ENCODE peak calls at places on chromosome 1, in five cellular contexts. F is HCT116, G is astrocyte, M is uterus, X is transverse colon. K is an unnamed sample.

GRCh38 chr1:116909511-116910378 is at the start of gene PTGFRN:
- DNase-seq in F (peak; percentile 6), G (peak; percentile 54), M (peak; percentile 81), X (peak; percentile 73), K (no peak)

GRCh38 chr1:231178970-231179369 is 17.1 kb downstream of the TRIM67 start:
- DNase-seq in F (no peak), G (no peak), M (no peak), X (no peak), K (no peak)

GRCh38 chr1:181061891-181062777 is 26.4 kb upstream of the IER5 start:
- DNase-seq in F (no peak), G (no peak), M (no peak), X (peak; percentile 25), K (peak; percentile 85)

GRCh38 chr1:11151854-11152612 is 37.1 kb upstream of the ANGPTL7 start:
- DNase-seq in F (no peak), G (no peak), M (no peak), X (no peak), K (no peak)

GRCh38 chr1:84753516-84754375 is 63.5 kb upstream of the SSX2IP start:
- DNase-seq in F (peak; percentile 43), G (peak; percentile 42), M (peak; percentile 72), X (peak; percentile 76), K (peak; percentile 26)

GRCh38 chr1:226548281-226549093 is at the start of gene STUM:
- DNase-seq in F (no peak), G (peak; percentile 12), M (no peak), X (peak; percentile 29), K (no peak)

GRCh38 chr1:203172184-203173115 is 3.2 kb downstream of the MYBPH start:
- DNase-seq in F (no peak), G (no peak), M (no peak), X (peak; percentile 72), K (peak; percentile 8)

GRCh38 chr1:26212726-26213125 is 21.3 kb upstream of the CEP85 start:
- DNase-seq in F (no peak), G (no peak), M (no peak), X (no peak), K (no peak)

GRCh38 chr1:238767321-238767720 is 619.0 kb upstream of the CHRM3 start:
- DNase-seq in F (no peak), G (no peak), M (no peak), X (no peak), K (no peak)

GRCh38 chr1:234069760-234070159 is 165.3 kb downstream of the SLC35F3 start:
- DNase-seq in F (no peak), G (no peak), M (no peak), X (no peak), K (no peak)
- TF ChIP-seq CTCF in F (no peak), G (no peak), M (no peak), X (no peak), K (no peak)

DNA sequence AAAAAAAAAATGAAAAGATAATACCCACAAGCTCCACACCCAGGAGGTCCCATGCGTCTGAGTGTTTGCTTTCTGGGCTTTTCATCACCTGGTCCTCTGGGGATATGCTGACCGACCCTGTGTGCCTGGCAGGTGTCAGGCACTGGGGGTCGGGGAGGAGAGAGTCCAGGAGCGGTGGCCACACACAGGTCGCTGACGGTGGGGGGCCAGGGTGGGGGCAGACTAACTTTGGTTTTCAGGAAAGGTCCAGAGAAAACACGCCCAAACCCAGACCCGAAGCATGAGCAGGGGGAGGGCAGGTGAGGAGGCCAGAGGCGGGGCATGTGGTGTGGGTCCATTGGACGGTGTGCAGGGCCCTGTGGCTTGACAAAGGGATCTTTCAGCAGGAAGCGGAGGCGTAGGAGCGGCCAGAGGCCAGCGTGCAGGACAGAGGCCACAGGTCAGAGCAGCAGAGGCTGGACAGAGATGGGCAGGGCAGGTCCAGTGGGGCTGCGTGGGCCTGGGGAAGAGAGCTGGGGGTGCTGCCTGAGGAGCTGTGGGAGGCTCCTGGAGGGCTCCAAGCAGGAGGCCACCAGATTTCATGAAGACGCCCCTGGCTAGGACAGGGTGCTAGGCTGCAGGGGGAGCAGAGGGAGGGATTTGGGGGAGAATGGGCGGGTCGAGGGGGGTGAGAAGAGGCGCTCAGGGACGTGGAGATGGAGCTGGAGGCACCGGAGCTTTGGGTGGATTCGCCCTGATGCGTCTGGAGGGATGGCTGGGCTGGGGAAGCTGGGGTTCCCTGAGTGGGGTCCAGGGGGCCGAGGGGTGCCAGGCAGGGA is 15.8 kb downstream of the RNF223 start:
- DNase-seq in F (no peak), G (no peak), M (no peak), X (no peak), K (no peak)
- H3K4me3 ChIP-seq in F (peak overlapping the region; percentile 55), G (no peak overlapping the region), M (no peak overlapping the region), X (peak overlapping the region; percentile 67), K (peak overlapping the region; percentile 48)

GRCh38 chr1:166811691-166812090 is 27.6 kb upstream of the POGK start:
- DNase-seq in F (no peak), G (peak; percentile 78), M (no peak), X (no peak), K (no peak)

GRCh38 chr1:166814611-166815010 is 24.7 kb upstream of the POGK start:
- DNase-seq in F (no peak), G (peak; percentile 68), M (no peak), X (no peak), K (no peak)

GRCh38 chr1:166808959-166809358 is 30.3 kb upstream of the POGK start:
- DNase-seq in F (no peak), G (no peak), M (no peak), X (no peak), K (no peak)

GRCh38 chr1:166813508-166814223 is 25.6 kb upstream of the POGK start:
- DNase-seq in F (no peak), G (no peak), M (no peak), X (no peak), K (no peak)
- TF ChIP-seq CTCF in F (no peak), G (no peak), M (no peak), X (no peak), K (no peak)

GRCh38 chr1:118825619-118826018 is 162.5 kb downstream of the TBX15 start:
- DNase-seq in F (no peak), G (no peak), M (no peak), X (no peak), K (no peak)
- H3K4me3 ChIP-seq in F (no peak overlapping the region), G (no peak overlapping the region), M (no peak overlapping the region), X (no peak overlapping the region), K (no peak overlapping the region)

GRCh38 chr1:115767403-115767802 is 1.1 kb downstream of the CASQ2 start:
- DNase-seq in F (no peak), G (no peak), M (no peak), X (no peak), K (no peak)

GRCh38 chr1:115762792-115763191 is 5.7 kb downstream of the CASQ2 start:
- DNase-seq in F (no peak), G (no peak), M (no peak), X (no peak), K (no peak)

GRCh38 chr1:115765091-115765490 is 3.4 kb downstream of the CASQ2 start:
- DNase-seq in F (no peak), G (no peak), M (no peak), X (no peak), K (no peak)

GRCh38 chr1:115761601-115762302 is 6.8 kb downstream of the CASQ2 start:
- DNase-seq in F (no peak), G (no peak), M (no peak), X (no peak), K (no peak)

GRCh38 chr1:115764541-115764940 is 4.0 kb downstream of the CASQ2 start:
- DNase-seq in F (peak; percentile 34), G (no peak), M (no peak), X (peak; percentile 11), K (no peak)
- TF ChIP-seq CTCF in F (peak; percentile 68), G (peak; percentile 25), M (peak; percentile 39), X (peak; percentile 31), K (peak; percentile 34)

DNA sequence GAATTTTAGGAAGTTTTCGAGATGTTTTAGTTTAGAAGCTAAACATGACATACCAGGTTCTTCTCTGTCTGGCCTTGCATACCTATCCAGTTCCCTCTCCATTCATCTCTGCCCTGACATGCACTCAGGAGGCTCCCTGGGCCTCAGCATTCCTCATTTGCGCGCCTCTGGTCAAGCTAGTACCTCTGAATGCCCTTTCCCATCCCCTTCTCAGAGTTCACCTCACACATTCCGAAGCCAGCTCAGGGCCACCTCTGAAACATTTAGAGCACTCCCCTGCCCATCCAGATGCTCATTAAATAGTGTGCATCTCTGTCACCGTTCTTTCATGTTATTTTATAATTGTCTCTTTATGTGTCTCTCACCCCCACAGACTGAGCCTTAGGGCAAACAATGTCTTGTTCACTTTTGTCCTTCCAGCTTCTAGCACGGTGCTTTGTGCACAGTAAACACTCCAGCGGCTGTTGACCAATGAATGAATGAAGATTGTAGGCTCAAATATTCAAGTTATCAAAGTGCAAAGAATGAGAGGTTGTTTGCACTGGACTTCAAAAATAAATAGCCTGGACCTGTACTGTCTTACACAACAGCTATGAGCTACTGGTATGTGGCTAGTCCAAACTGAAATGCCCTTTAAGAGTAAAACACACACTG is 1.2 kb upstream of the DHCR24 start:
- DNase-seq in F (no peak), G (no peak), M (no peak), X (no peak), K (no peak)
- H3K4me3 ChIP-seq in F (peak overlapping the region; percentile 85), G (no peak overlapping the region), M (no peak overlapping the region), X (no peak overlapping the region), K (peak overlapping the region; percentile 79)

GRCh38 chr1:74474585-74474984 is 37.8 kb downstream of the LRRC53 start:
- DNase-seq in F (no peak), G (peak; percentile 18), M (no peak), X (no peak), K (no peak)
- TF ChIP-seq CTCF in F (no peak), G (no peak), M (no peak), X (no peak), K (no peak)

DNA sequence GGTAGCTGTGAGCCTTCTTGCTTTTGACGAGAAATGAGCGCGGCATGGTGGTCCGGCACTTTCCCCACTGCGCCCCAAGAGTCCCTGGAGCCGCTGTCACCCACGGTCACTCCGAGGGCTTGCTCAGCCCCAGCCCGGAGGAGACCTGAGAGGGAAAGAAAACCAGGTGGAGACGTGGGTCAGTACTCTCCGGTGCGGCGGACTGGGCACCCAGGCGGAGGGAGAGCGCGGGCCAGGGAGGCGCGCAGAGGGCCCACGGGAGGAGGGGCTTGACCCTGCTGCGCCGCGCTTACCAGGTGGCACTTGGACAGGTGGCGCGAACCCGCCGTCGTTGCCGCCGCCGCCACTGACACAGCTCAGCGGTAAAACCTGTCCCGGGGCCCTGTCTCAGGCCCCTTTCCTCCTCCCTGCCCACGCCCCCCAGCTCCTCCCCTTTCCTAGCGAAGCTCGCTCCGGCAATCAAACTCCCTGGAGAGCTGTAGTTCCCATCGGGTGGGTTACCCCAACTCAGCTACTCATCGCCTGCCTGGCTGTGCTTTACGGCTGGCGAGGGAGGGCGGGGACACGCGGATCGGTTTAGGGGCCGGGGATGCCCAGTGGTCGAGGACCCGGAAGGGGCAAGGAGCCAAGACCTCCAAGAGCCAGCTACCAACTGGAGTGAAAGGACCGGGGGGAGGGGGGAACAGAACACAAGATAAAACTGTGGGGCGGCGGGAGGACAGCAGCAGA is 3.1 kb downstream of the GFI1 start:
- DNase-seq in F (no peak), G (no peak), M (no peak), X (peak; percentile 66), K (no peak)
- H3K4me3 ChIP-seq in F (no peak overlapping the region), G (no peak overlapping the region), M (no peak overlapping the region), X (peak overlapping the region; percentile 64), K (peak overlapping the region; percentile 66)

DNA sequence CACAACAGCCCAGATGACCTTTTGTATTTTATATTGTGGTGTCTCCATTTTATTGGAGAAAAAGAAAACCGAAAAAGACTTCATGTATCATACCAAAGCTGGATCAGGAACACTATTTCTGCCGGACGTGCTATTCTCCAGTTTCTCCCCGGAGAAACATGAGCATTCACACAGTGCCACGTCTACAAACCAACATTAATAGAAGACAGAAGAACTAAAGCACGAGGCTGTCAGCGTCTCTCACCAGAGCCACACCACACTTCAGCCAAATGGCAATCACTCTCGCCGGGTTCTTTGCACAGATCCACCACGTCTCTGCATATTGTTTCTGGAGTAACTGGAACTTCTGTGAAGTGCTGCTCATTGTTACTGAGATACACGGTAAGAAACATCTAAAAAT is 24.8 kb downstream of the TP53BP2 start:
- DNase-seq in F (no peak), G (no peak), M (no peak), X (no peak), K (no peak)
- TF ChIP-seq CTCF in F (no peak), G (no peak), M (no peak), X (no peak), K (no peak)

K was measured in GM12864.